ENCODE peak calls at places on chromosomes 6 and 20, in six cellular contexts. K is activated T-cell treated with anti-CD3 and anti-CD28 coated beads, Interleukin-2, amount 50 U/mL, for 72 hours; U is kidney epithelial cell; Y is stimulated activated CD8-positive, alpha-beta memory T cell treated with anti-CD3 and anti-CD28 coated beads, Interleukin-4, amount 100 ng/mL, for 48 hours; T is left colon; B is epithelial cell of esophagus. W is an unnamed sample.

GRCh38 chr6:34583461-34583860 is 27.3 kb upstream of the SPDEF start:
- DNase-seq in K (no peak), U (no peak), T (no peak), Y (peak), B (peak), W (no peak)

GRCh38 chr6:91149246-91149645 is 562.4 kb upstream of the MAP3K7 start:
- DNase-seq in T (no peak), Y (no peak), U (no peak), B (no peak), K (no peak), W (no peak)

GRCh38 chr20:52859156-52859887 is 112.8 kb upstream of the TSHZ2 start:
- DNase-seq in B (peak), U (peak), Y (no peak), T (no peak), K (no peak), W (no peak)

GRCh38 chr6:144675231-144675861 is 390.2 kb downstream of the UTRN start:
- DNase-seq in K (peak), U (peak), Y (peak), B (peak), T (peak), W (no peak)

GRCh38 chr20:46670585-46671584 is 18.4 kb downstream of the TP53RK start:
- DNase-seq in U (no peak), B (no peak), Y (no peak), K (no peak), T (no peak), W (no peak)

GRCh38 chr20:20695250-20695816 is 17.1 kb downstream of the RALGAPA2 start:
- DNase-seq in U (no peak), T (no peak), Y (no peak), K (no peak), B (peak), W (no peak)

GRCh38 chr20:19740503-19740902 is 17.6 kb upstream of the RIN2 start:
- DNase-seq in T (no peak), K (no peak), B (no peak), U (no peak), Y (no peak), W (no peak)

GRCh38 chr6:27562027-27562410 is 89.1 kb upstream of the ZNF184 start:
- DNase-seq in Y (no peak), B (peak), K (no peak), T (no peak), U (no peak), W (no peak)

GRCh38 chr6:47915017-47915416 is 133.2 kb downstream of the OPN5 start:
- DNase-seq in U (no peak), T (no peak), B (no peak), K (no peak), Y (no peak), W (no peak)

GRCh38 chr20:9401381-9401780 is 113.0 kb upstream of the LAMP5 start:
- DNase-seq in B (no peak), K (no peak), T (no peak), Y (no peak), U (no peak), W (no peak)

GRCh38 chr20:58510921-58511320 is 4.3 kb downstream of the APCDD1L start:
- DNase-seq in Y (no peak), U (no peak), T (no peak), K (no peak), B (no peak), W (no peak)

GRCh38 chr6:39653631-39654030 is 71.6 kb downstream of the KIF6 start:
- DNase-seq in T (no peak), B (no peak), U (no peak), K (no peak), Y (no peak), W (no peak)

GRCh38 chr6:135251416-135251815 is 70.3 kb downstream of the MYB start:
- DNase-seq in B (no peak), Y (no peak), U (no peak), K (no peak), T (peak), W (no peak)

GRCh38 chr20:40251284-40251932 is 437.6 kb downstream of the MAFB start:
- DNase-seq in B (peak), U (no peak), T (no peak), Y (no peak), K (no peak), W (peak)

GRCh38 chr20:59082077-59082740 is 39.6 kb upstream of the PRELID3B start:
- DNase-seq in B (peak), U (no peak), Y (no peak), K (no peak), T (no peak), W (no peak)

GRCh38 chr20:23832775-23833508 is 6.4 kb upstream of the CST2 start:
- DNase-seq in B (no peak), T (no peak), K (no peak), U (no peak), Y (no peak), W (no peak)

GRCh38 chr20:32685541-32686529 is 12.1 kb upstream of the C20orf203 start:
- DNase-seq in T (no peak), Y (no peak), K (no peak), U (no peak), B (peak), W (no peak)